ENCODE peak calls at places on chromosome 19, in four cellular contexts. L, X, J and D are unnamed samples. For H3K36me3, the result is how much of the 10 kb centered on the place peaks cover.

GRCh38 chr19:21483589-21484170 is 21.7 kb upstream of the ZNF429 start:
- DNase-seq in J (peak), X (peak), L (peak), D (no peak)

GRCh38 chr19:15317392-15318011 is 14.8 kb downstream of the BRD4 start:
- DNase-seq in L (no peak), X (no peak), J (no peak), D (no peak)

GRCh38 chr19:40702337-40703012 is 12.0 kb upstream of the NUMBL start:
- DNase-seq in X (peak), J (no peak), L (no peak), D (no peak)

GRCh38 chr19:28553005-28553404 is 659.9 kb downstream of the UQCRFS1 start:
- DNase-seq in X (no peak), L (no peak), J (no peak), D (no peak)

GRCh38 chr19:48741222-48741999 is 1.0 kb upstream of the RASIP1 start:
- DNase-seq in L (peak), J (peak), X (peak), D (no peak)

GRCh38 chr19:13212759-13213330 is 62.6 kb downstream of the IER2 start:
- DNase-seq in L (peak), X (peak), J (peak), D (peak)

GRCh38 chr19:30227661-30228112 is 144.5 kb upstream of the ZNF536 start:
- DNase-seq in X (peak), J (peak), L (peak), D (no peak)

GRCh38 chr19:35262101-35262761 is 6.5 kb upstream of the USF2 start:
- DNase-seq in X (peak), J (peak), L (peak), D (peak)

GRCh38 chr19:12365094-12365371 is 450 bp downstream of the ZNF442 start:
- DNase-seq in J (no peak), X (peak), L (no peak), D (no peak)

GRCh38 chr19:13150187-13150918 is at the start of the genes IER2 and STX10:
- DNase-seq in X (peak), L (peak), J (peak), D (peak)

GRCh38 chr19:6790194-6791128 is 18.0 kb downstream of the VAV1 start:
- DNase-seq in L (no peak), X (no peak), J (no peak), D (no peak)

GRCh38 chr19:40719414-40719894 is 2.5 kb downstream of the ITPKC start:
- DNase-seq in L (no peak), J (no peak), X (no peak), D (peak)

GRCh38 chr19:1837625-1838105 is 10.6 kb downstream of the REXO1 start:
- DNase-seq in X (peak), L (peak), J (peak), D (peak)

GRCh38 chr19:48629599-48630288 is 7.4 kb downstream of the DBP start:
- DNase-seq in X (peak), L (peak), J (peak), D (no peak)

GRCh38 chr19:17220207-17220758 is 5.1 kb downstream of the USE1 start:
- DNase-seq in L (peak), X (peak), J (no peak), D (no peak)

GRCh38 chr19:16274466-16274865 is 50.2 kb upstream of the KLF2 start:
- DNase-seq in X (no peak), L (no peak), J (no peak), D (no peak)

GRCh38 chr19:13060233-13060963 is 42.3 kb downstream of the LYL1 start:
- DNase-seq in J (peak), X (no peak), L (peak), D (no peak)

GRCh38 chr19:17002455-17002854 is 24.2 kb downstream of the CPAMD8 start:
- DNase-seq in X (no peak), J (no peak), L (no peak), D (no peak)

GRCh38 chr19:54574527-54575056 is 1.0 kb downstream of the LILRA2 start:
- DNase-seq in X (no peak), J (no peak), L (no peak), D (no peak)

GRCh38 chr19:33227242-33227650 is 1.6 kb upstream of the SLC7A10 start:
- DNase-seq in X (no peak), L (no peak), J (no peak), D (no peak)

GRCh38 chr19:35986664-35987570 is 8.1 kb upstream of the SDHAF1 start:
- DNase-seq in J (no peak), L (peak), X (no peak), D (no peak)

GRCh38 chr19:16226184-16226591 is 28.5 kb downstream of the AP1M1 start:
- DNase-seq in X (peak), L (no peak), J (no peak), D (no peak)

GRCh38 chr19:40800339-40800996 is 1.5 kb downstream of the EGLN2 start:
- DNase-seq in J (no peak), X (no peak), L (no peak), D (no peak)

GRCh38 chr19:40387151-40387550 is 2.8 kb downstream of the HIPK4 start:
- DNase-seq in X (no peak), J (no peak), L (no peak), D (no peak)

GRCh38 chr19:6753178-6754031 is 13.8 kb downstream of the SH2D3A start:
- DNase-seq in X (peak), J (peak), L (peak), D (peak)

GRCh38 chr19:41801682-41802317 is 5.4 kb downstream of the CEACAM3 start:
- DNase-seq in L (no peak), J (no peak), X (no peak), D (no peak)

GRCh38 chr19:31253816-31254551 is 95.3 kb downstream of the TSHZ3 start:
- DNase-seq in L (no peak), X (no peak), J (peak), D (no peak)

GRCh38 chr19:823565-824121 is 1.9 kb upstream of the PLPPR3 start:
- DNase-seq in J (no peak), L (no peak), X (no peak), D (no peak)

GRCh38 chr19:13781547-13781946 is 7.3 kb downstream of the C19orf53 start:
- DNase-seq in X (peak), L (peak), J (no peak), D (no peak)

GRCh38 chr19:1766800-1767352 is 13.6 kb downstream of the ONECUT3 start:
- DNase-seq in J (no peak), L (no peak), X (no peak), D (no peak)

GRCh38 chr19:58277197-58277596 is 1.6 kb upstream of the ZNF8 start:
- DNase-seq in L (no peak), J (no peak), X (no peak), D (no peak)

GRCh38 chr19:58278156-58279041 is at the start of gene ZNF8:
- DNase-seq in L (peak), X (peak), J (peak), D (peak)

GRCh38 chr19:58279925-58280316 is 1.2 kb downstream of the ZNF8 start:
- DNase-seq in J (no peak), L (no peak), X (no peak), D (no peak)

GRCh38 chr19:58279042-58279924 is 528 bp downstream of the ZNF8 start:
- DNase-seq in J (peak), L (peak), X (peak), D (peak)

DNA sequence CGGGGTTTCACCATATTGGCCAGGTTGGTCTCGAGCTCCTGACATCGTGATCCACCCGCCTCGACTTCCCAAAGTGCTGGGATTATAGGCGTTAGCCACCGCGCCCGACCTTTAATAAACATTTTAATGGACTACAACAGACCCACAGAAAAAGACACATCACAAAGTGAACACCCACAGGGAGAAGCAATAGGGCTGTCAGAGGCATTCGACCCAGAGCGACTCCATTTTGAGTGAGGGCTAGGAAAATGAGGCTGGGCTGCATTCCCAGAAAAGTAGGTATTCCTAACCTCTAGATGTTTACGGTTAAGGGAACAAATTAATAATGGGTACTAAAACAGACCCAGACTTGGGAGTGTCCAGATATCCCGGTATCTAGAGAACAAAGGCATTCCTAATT is 1.0 kb upstream of the ZNF8 start:
- DNase-seq in L (peak), X (peak), J (no peak), D (no peak)
- H3K36me3 ChIP-seq in L (under half), X (under half), J (under half), D (under half)

DNA sequence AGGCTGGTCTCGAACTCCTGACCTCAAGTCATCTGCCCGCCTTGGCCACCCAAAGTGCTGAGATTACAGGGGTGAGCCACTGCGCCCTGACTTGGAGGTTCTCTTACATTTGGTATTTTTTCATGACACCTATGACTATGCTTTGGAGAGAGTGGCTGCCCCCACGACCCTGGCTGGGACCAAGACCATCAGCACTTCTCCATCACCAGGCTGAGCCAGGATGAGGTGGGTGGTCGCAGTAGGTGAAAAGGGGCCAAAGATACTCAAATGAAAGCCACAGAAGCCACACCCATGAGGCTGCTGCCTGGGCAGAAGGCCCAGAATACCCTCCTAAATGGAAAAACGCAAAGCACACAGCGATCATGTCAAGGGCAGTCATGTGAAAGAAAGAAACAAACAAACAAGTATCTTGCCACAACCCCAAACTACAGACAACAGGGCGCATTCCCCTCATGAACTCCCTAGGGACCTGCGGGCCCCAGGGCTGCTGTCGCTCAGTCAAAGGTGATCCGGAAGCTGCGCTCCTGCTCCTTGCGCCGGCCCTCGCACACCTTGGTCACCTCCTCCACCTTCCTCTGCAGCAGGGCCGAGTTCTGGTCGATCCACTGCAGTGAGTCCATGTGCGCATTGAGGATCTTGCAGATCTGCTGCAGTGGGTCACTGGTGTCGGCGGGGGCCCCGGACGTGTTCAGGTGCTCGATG is 11.2 kb upstream of the IL4I1 start:
- DNase-seq in L (no peak), X (no peak), J (no peak), D (peak)
- H3K36me3 ChIP-seq in L (under half), X (under half), J (under half), D (under half)

GRCh38 chr19:9296336-9296735 is 13.3 kb downstream of the ZNF699 start:
- DNase-seq in L (no peak), X (no peak), J (no peak), D (no peak)
- H3K36me3 ChIP-seq in L (under half), X (under half), J (under half), D (under half)

DNA sequence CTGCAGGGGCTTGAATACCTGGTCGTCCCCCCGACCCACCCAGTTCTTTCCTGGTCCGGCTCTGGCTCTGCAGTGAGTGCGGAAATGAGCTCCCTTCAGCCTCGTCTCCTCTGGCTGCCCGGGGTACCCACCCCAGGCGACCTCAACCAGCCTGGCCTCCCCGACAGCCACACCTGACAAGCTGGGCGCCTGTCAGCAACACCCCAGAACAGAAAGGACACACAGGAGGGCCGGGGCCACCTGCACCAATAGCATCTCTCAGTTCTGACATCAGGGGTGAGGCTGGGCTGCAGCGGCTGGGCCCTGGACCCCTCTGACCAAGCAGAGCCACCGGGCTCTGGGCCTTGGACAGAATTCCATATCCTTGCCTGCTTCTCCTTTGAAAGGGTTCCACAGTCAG is 19.7 kb downstream of the SUGP1 start:
- DNase-seq in L (no peak), X (no peak), J (no peak), D (no peak)
- H3K36me3 ChIP-seq in L (under half), X (half or more), J (under half), D (under half)

DNA sequence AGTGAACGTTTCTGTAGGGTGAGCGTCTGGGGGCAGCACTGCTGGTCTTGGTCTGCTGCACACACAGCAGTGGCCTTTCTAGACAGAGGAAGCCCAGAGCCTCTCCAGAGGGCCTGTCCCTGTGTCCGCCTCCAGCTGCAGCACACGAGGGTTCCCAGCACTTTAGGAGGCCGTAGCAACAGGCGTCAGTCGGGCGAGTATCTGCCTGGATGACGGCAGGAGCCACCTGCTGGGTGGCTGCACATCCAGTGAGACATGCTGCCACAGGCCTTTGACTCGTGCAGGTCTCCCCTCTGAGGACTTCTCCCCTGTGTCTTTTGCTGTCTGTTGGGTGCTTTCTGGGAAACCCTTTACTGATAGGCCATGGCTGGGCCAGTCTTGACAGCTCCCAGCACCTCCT is 22.1 kb downstream of the AP2A1 start:
- DNase-seq in X (no peak), L (no peak), J (no peak), D (no peak)
- H3K36me3 ChIP-seq in X (half or more), L (under half), J (under half), D (under half)

GRCh38 chr19:4227771-4228170 is 1.6 kb upstream of the EBI3 start:
- DNase-seq in X (no peak), L (no peak), J (no peak), D (no peak)

GRCh38 chr19:4228765-4229178 is 551 bp upstream of the EBI3 start:
- DNase-seq in L (no peak), X (no peak), J (no peak), D (no peak)

GRCh38 chr19:4225902-4226301 is 3.4 kb upstream of the EBI3 start:
- DNase-seq in L (no peak), X (no peak), J (no peak), D (no peak)

GRCh38 chr19:4232614-4233281 is 3.4 kb downstream of the EBI3 start:
- DNase-seq in J (no peak), X (no peak), L (no peak), D (no peak)

DNA sequence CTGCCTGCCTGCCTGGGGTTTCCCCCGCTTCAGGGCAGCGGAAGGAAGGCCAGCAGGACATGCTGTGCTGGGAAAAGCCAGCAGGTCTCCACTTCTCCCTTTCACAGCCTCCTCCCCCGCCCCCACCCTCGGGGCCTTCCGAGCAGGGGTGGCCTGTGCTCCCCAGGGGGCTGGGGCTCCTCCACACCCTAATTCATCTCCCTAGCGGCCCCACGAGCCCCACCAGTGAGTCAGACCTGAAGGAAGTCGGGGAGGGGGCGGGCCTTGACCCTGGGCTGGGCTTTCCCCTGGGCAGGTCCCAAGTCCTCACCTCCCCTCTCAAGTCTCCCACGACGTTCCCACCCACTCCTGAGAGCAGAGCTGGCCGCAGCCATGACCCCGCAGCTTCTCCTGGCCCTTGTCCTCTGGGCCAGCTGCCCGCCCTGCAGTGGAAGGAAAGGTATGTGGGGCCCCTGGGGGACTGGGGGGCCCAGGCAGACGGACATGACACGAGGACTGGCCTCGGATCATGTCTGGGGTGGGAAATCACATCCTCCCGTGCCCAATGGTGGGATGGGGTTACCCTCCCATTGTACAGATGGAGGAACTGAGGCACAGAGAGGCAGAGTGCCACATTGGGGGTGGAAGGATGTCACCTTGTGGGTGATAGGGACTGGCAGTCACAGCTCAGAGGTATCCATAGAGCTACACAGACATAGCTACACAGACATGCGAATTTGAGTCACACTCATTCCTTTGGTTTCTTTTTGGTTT is at the start of gene EBI3:
- DNase-seq in X (no peak), J (no peak), L (no peak), D (no peak)
- H3K36me3 ChIP-seq in X (under half), J (under half), L (under half), D (under half)

GRCh38 chr19:5052945-5053485 is 84.1 kb downstream of the KDM4B start:
- DNase-seq in J (no peak), X (peak), L (no peak), D (no peak)

GRCh38 chr19:5052515-5052914 is 83.6 kb downstream of the KDM4B start:
- DNase-seq in J (no peak), L (no peak), X (peak), D (no peak)

GRCh38 chr19:5050016-5050656 is 81.2 kb downstream of the KDM4B start:
- DNase-seq in X (no peak), J (no peak), L (no peak), D (no peak)

GRCh38 chr19:5050905-5051304 is 82.0 kb downstream of the KDM4B start:
- DNase-seq in X (no peak), J (no peak), L (no peak), D (no peak)

DNA sequence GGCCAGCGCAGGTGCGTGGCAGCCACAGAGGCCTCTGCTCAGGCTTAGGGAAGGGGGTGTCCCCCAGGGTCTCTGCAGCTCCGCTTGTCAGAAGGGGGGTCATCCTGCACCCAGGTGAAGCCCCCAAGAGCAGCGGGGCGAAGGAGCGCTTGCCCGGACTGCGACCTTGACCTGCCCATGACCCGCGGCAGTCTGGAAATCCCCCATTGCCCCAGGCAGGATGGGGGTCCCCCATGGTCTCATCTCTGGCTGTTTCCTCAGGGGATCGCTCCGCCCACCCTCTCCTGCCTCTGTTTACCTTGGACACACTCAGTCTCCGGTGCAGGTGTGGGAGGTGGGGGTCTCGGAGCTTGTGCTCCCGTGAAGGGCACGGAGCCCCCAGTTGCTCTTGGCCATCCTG is 82.7 kb downstream of the KDM4B start:
- DNase-seq in X (peak), L (no peak), J (no peak), D (no peak)
- H3K36me3 ChIP-seq in X (under half), L (under half), J (under half), D (under half)

GRCh38 chr19:47266401-47266885 is 8.2 kb upstream of the INAFM1 start:
- DNase-seq in L (no peak), J (no peak), X (no peak), D (no peak)
- H3K36me3 ChIP-seq in L (under half), J (under half), X (half or more), D (under half)

DNA sequence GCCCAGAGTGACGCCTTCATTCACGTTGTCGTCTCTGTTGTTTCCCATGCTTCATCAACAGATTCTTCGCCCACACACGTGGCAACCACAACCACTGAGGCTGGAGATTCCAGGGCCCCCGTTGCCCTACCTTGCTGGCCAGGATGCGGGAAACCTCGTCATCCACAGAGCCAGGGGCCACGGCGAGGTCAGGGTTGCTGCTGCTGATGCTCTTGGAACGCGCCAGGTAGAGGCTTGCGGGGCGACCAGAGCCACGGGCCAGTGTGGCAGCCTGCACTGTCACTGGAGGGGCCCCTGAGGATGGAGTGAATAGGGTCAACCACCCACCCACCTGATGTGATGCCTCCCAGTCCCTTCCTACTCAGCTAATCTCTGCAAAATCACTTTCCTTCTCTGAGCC is 6.3 kb upstream of the ANGPTL8 start:
- DNase-seq in L (no peak), X (no peak), J (no peak), D (no peak)
- H3K36me3 ChIP-seq in L (under half), X (under half), J (under half), D (under half)